ENCODE peak calls at places on chromosomes 3 and 15, in four cellular contexts. L is suprapubic skin, R is transverse colon, D is HepG2. O is an unnamed sample.

GRCh38 chr3:149701206-149701976 is 43.6 kb upstream of the WWTR1 start:
- DNase-seq in L (no peak), R (no peak), D (no peak), O (no peak)

GRCh38 chr3:126105691-126106187 is 21.8 kb upstream of the SLC41A3 start:
- DNase-seq in L (no peak), R (no peak), D (no peak), O (no peak)

GRCh38 chr3:180196658-180197057 is 159.9 kb upstream of the PEX5L start:
- DNase-seq in L (no peak), R (no peak), D (no peak), O (no peak)

GRCh38 chr3:152466784-152467183 is 198.1 kb downstream of the MBNL1 start:
- DNase-seq in L (no peak), R (no peak), D (peak; percentile 51), O (peak; percentile 25)

GRCh38 chr3:70090322-70090913 is 90.9 kb downstream of the SAMMSON start:
- DNase-seq in L (no peak), R (no peak), D (no peak), O (no peak)

GRCh38 chr3:46966811-46967210 is 9.7 kb downstream of the CCDC12 start:
- DNase-seq in L (no peak), R (no peak), D (no peak), O (no peak)

GRCh38 chr15:38702178-38702912 is 137.7 kb upstream of the RASGRP1 start:
- DNase-seq in L (no peak), R (peak; percentile 87), D (peak; percentile 44), O (peak; percentile 84)

GRCh38 chr3:7847521-7847920 is 654.1 kb upstream of the LMCD1 start:
- DNase-seq in L (no peak), R (no peak), D (no peak), O (no peak)

GRCh38 chr3:190877925-190878324 is 15.4 kb upstream of the GMNC start:
- DNase-seq in L (no peak), R (no peak), D (no peak), O (no peak)

GRCh38 chr3:38136272-38136806 is 588 bp downstream of the ACAA1 start:
- DNase-seq in L (peak; percentile 81), R (peak; percentile 37), D (no peak), O (no peak)

GRCh38 chr3:128577711-128578110 is 72.9 kb downstream of the RPN1 start:
- DNase-seq in L (no peak), R (no peak), D (no peak), O (no peak)

GRCh38 chr3:95399580-95399979 is 1336.7 kb downstream of the NSUN3 start:
- DNase-seq in L (no peak), R (no peak), D (no peak), O (peak; percentile 47)

GRCh38 chr15:75666823-75667501 is 19.2 kb downstream of the SNX33 start:
- DNase-seq in L (peak; percentile 92), R (peak; percentile 71), D (peak; percentile 37), O (peak; percentile 100)
- H3K4me1 ChIP-seq in L (peaks cover 89% of the 10 kb centered on the region), R (peaks cover 13% of the 10 kb centered on the region), D (peaks cover 43% of the 10 kb centered on the region), O (peaks cover 48% of the 10 kb centered on the region)

GRCh38 chr3:34256791-34257190 is 458.4 kb downstream of the PDCD6IP start:
- DNase-seq in L (no peak), R (no peak), D (no peak), O (no peak)

GRCh38 chr3:34254285-34254684 is 455.9 kb downstream of the PDCD6IP start:
- DNase-seq in L (no peak), R (no peak), D (no peak), O (no peak)

GRCh38 chr3:34258271-34259015 is 460.0 kb downstream of the PDCD6IP start:
- DNase-seq in L (no peak), R (no peak), D (no peak), O (no peak)

GRCh38 chr3:34260266-34260990 is 462.0 kb downstream of the PDCD6IP start:
- DNase-seq in L (no peak), R (peak; percentile 68), D (peak; percentile 10), O (peak; percentile 18)

GRCh38 chr3:34256021-34256420 is 457.6 kb downstream of the PDCD6IP start:
- DNase-seq in L (no peak), R (no peak), D (no peak), O (no peak)
- H3K27ac ChIP-seq in L (no peak overlapping the region), R (no peak overlapping the region), D (no peak overlapping the region), O (no peak overlapping the region)

GRCh38 chr3:156983559-156983958 is 157.4 kb downstream of the LEKR1 start:
- DNase-seq in L (no peak), R (no peak), D (no peak), O (no peak)
- TF ChIP-seq CTCF in L (no peak), R (no peak), D (no peak), O (no peak)

GRCh38 chr3:3686907-3687648 is 112.2 kb upstream of the LRRN1 start:
- DNase-seq in L (no peak), R (no peak), D (no peak), O (no peak)

GRCh38 chr3:3685721-3686120 is 113.5 kb upstream of the LRRN1 start:
- DNase-seq in L (no peak), R (no peak), D (no peak), O (no peak)

DNA sequence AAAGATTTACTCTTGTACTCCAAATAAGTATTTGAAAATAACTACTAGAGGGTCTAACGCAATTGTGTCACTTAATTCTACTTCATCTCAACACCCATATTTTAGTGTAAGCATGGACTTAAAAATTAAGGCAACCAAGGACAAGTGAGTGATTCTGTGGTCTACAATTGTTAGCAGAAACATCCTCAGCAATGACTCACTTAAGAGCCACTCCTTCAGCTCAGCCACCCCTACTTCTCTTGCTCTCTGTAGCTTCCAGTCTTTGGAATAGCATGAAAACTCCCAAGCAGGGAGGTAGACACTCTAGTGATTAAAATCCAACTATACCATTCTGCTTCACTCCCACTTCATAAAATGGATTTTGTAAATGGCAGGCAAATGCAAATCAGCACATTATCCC is 116.0 kb upstream of the LRRN1 start:
- DNase-seq in L (no peak), R (no peak), D (no peak), O (no peak)
- H3K4me1 ChIP-seq in L (no peaks in the 10 kb centered on the region), R (no peaks in the 10 kb centered on the region), D (no peaks in the 10 kb centered on the region), O (no peaks in the 10 kb centered on the region)

GRCh38 chr3:11168881-11169805 is 14.8 kb downstream of the HRH1 start:
- DNase-seq in L (peak; percentile 26), R (no peak), D (no peak), O (no peak)
- H3K27ac ChIP-seq in L (no peak overlapping the region), R (no peak overlapping the region), D (no peak overlapping the region), O (no peak overlapping the region)

GRCh38 chr3:119098006-119098405 is 48.0 kb upstream of the TEX55 start:
- DNase-seq in L (no peak), R (no peak), D (no peak), O (no peak)
- TF ChIP-seq CTCF in L (no peak), R (no peak), D (no peak), O (no peak)

GRCh38 chr3:42764561-42765295 is 8.3 kb downstream of the CCDC13 start:
- DNase-seq in L (no peak), R (no peak), D (no peak), O (no peak)

GRCh38 chr3:42771271-42771670 is 1.8 kb downstream of the CCDC13 start:
- DNase-seq in L (no peak), R (no peak), D (no peak), O (peak; percentile 44)

GRCh38 chr3:42772670-42773408 is at the start of gene CCDC13:
- DNase-seq in L (peak; percentile 97), R (peak; percentile 93), D (no peak), O (no peak)

GRCh38 chr3:42773409-42773751 is 327 bp upstream of the CCDC13 start:
- DNase-seq in L (no peak), R (no peak), D (no peak), O (no peak)

GRCh38 chr3:42769477-42770131 is 3.4 kb downstream of the CCDC13 start:
- DNase-seq in L (peak; percentile 59), R (no peak), D (no peak), O (no peak)
- H3K4me1 ChIP-seq in L (peaks cover 14% of the 10 kb centered on the region), R (peaks cover 5% of the 10 kb centered on the region), D (peaks cover 21% of the 10 kb centered on the region), O (peaks cover 3% of the 10 kb centered on the region)

GRCh38 chr15:27133244-27133643 is 162.3 kb downstream of the GABRG3 start:
- DNase-seq in L (no peak), R (no peak), D (no peak), O (no peak)
- H3K27ac ChIP-seq in L (no peak overlapping the region), R (no peak overlapping the region), D (no peak overlapping the region), O (no peak overlapping the region)

DNA sequence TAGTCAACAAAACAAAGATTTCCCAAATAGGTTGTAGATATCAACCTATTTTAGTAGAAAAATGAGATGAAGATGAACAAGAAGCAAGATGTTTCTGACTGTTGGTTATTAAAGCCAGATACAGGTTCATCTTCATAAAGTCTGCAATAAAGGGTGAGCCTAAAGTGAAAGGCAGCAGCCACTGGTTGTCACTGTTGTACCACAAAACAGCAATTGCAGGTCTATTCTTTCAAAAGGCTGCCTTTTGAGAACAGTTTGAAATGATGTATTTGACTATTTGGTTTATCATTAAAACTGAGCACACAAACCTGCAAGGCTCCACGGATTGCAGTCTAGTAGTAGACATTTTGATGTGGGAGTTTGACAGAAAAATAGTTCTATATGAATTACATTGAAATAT is 543.4 kb downstream of the GBE1 start:
- DNase-seq in L (no peak), R (no peak), D (peak; percentile 23), O (no peak)
- TF ChIP-seq CTCF in L (no peak), R (no peak), D (peak; percentile 80), O (peak; percentile 62)

O was measured in foreskin keratinocyte.